ENCODE peak calls at places on chromosomes 16 and 17, in six cellular contexts. One of them, this sample, is unnamed.

GRCh38 chr16:80274576-80275191 is 266.1 kb upstream of the DYNLRB2 start:
- DNase-seq in activated CD4-positive, alpha-beta T cell treated with anti-CD3 and anti-CD28 coated beads for 48 hours: no peak
- DNase-seq in AG04450: peak
- DNase-seq in BJ: peak
- DNase-seq in NCI-H2107: no peak
- DNase-seq in HTR-8/SVneo: peak
- DNase-seq in this sample: no peak

GRCh38 chr16:54647731-54648221 is 282.9 kb upstream of the IRX5 start:
- DNase-seq in activated CD4-positive, alpha-beta T cell treated with anti-CD3 and anti-CD28 coated beads for 48 hours: no peak
- DNase-seq in AG04450: no peak
- DNase-seq in BJ: no peak
- DNase-seq in NCI-H2107: no peak
- DNase-seq in HTR-8/SVneo: no peak
- DNase-seq in this sample: no peak

GRCh38 chr17:2412561-2413021 is 11.7 kb upstream of the MNT start:
- DNase-seq in activated CD4-positive, alpha-beta T cell treated with anti-CD3 and anti-CD28 coated beads for 48 hours: no peak
- DNase-seq in AG04450: no peak
- DNase-seq in BJ: no peak
- DNase-seq in NCI-H2107: no peak
- DNase-seq in HTR-8/SVneo: no peak
- DNase-seq in this sample: peak

GRCh38 chr16:88589441-88589840 is 19.2 kb downstream of the ZC3H18 start:
- DNase-seq in activated CD4-positive, alpha-beta T cell treated with anti-CD3 and anti-CD28 coated beads for 48 hours: peak
- DNase-seq in AG04450: no peak
- DNase-seq in BJ: no peak
- DNase-seq in NCI-H2107: no peak
- DNase-seq in HTR-8/SVneo: no peak
- DNase-seq in this sample: no peak

GRCh38 chr17:41434313-41434895 is 6.4 kb downstream of the KRT38 start:
- DNase-seq in activated CD4-positive, alpha-beta T cell treated with anti-CD3 and anti-CD28 coated beads for 48 hours: no peak
- DNase-seq in AG04450: no peak
- DNase-seq in BJ: no peak
- DNase-seq in NCI-H2107: no peak
- DNase-seq in HTR-8/SVneo: no peak
- DNase-seq in this sample: no peak

GRCh38 chr17:10631048-10631700 is 25.9 kb downstream of the MYH3 start:
- DNase-seq in activated CD4-positive, alpha-beta T cell treated with anti-CD3 and anti-CD28 coated beads for 48 hours: peak
- DNase-seq in AG04450: no peak
- DNase-seq in BJ: no peak
- DNase-seq in NCI-H2107: no peak
- DNase-seq in HTR-8/SVneo: peak
- DNase-seq in this sample: no peak

GRCh38 chr17:44557653-44558285 is 485 bp downstream of the FZD2 start:
- DNase-seq in activated CD4-positive, alpha-beta T cell treated with anti-CD3 and anti-CD28 coated beads for 48 hours: peak
- DNase-seq in AG04450: no peak
- DNase-seq in BJ: no peak
- DNase-seq in NCI-H2107: no peak
- DNase-seq in HTR-8/SVneo: no peak
- DNase-seq in this sample: peak

GRCh38 chr16:77869997-77870813 is 81.8 kb downstream of the VAT1L start:
- DNase-seq in activated CD4-positive, alpha-beta T cell treated with anti-CD3 and anti-CD28 coated beads for 48 hours: no peak
- DNase-seq in AG04450: no peak
- DNase-seq in BJ: no peak
- DNase-seq in NCI-H2107: no peak
- DNase-seq in HTR-8/SVneo: no peak
- DNase-seq in this sample: no peak

GRCh38 chr17:78355701-78356100 is 4.2 kb downstream of the SOCS3 start:
- DNase-seq in activated CD4-positive, alpha-beta T cell treated with anti-CD3 and anti-CD28 coated beads for 48 hours: no peak
- DNase-seq in AG04450: no peak
- DNase-seq in BJ: no peak
- DNase-seq in NCI-H2107: no peak
- DNase-seq in HTR-8/SVneo: no peak
- DNase-seq in this sample: peak

GRCh38 chr17:82582208-82582607 is 62.7 kb downstream of the FOXK2 start:
- DNase-seq in activated CD4-positive, alpha-beta T cell treated with anti-CD3 and anti-CD28 coated beads for 48 hours: no peak
- DNase-seq in AG04450: no peak
- DNase-seq in BJ: no peak
- DNase-seq in NCI-H2107: no peak
- DNase-seq in HTR-8/SVneo: no peak
- DNase-seq in this sample: no peak

This sample was measured in trophoblast cell.